ENCODE peak calls at places on chromosome 6, in nine cellular contexts. B is hepatocyte, X is astrocyte, J is HL-60, Y is A549, P is heart right ventricle, T is cardiac muscle cell, E is cardiac fibroblast, Q is left ventricle myocardium inferior. S is an unnamed sample.

GRCh38 chr6:130314271-130314670 is 51.5 kb upstream of the TMEM200A start:
- DNase-seq in B (no peak), X (no peak), J (no peak), Y (no peak), P (no peak), T (no peak), E (no peak), Q (no peak), S (no peak)

GRCh38 chr6:151317206-151317994 is 74.0 kb downstream of the ZBTB2 start:
- DNase-seq in B (peak), X (peak), J (no peak), Y (peak), P (no peak), T (peak), E (peak), Q (no peak), S (peak)

GRCh38 chr6:67369679-67370078 is 1265.4 kb upstream of the ADGRB3 start:
- DNase-seq in B (no peak), X (no peak), J (no peak), Y (no peak), P (no peak), T (no peak), E (no peak), Q (no peak), S (no peak)

GRCh38 chr6:139161169-139161568 is 26.3 kb downstream of the HECA start:
- DNase-seq in B (no peak), X (peak), J (no peak), Y (no peak), P (no peak), T (no peak), E (no peak), Q (no peak), S (no peak)

GRCh38 chr6:70663881-70664466 is 3.7 kb upstream of the SMAP1 start:
- DNase-seq in B (no peak), X (no peak), J (no peak), Y (no peak), P (peak), T (no peak), E (no peak), Q (no peak), S (no peak)

GRCh38 chr6:84074988-84075781 is 41.6 kb downstream of the MRAP2 start:
- DNase-seq in B (peak), X (no peak), J (no peak), Y (peak), P (no peak), T (no peak), E (peak), Q (no peak), S (peak)

GRCh38 chr6:112318505-112318904 is 28.6 kb upstream of the RFPL4B start:
- DNase-seq in B (no peak), X (no peak), J (no peak), Y (no peak), P (no peak), T (no peak), E (no peak), Q (no peak), S (no peak)

GRCh38 chr6:15399651-15400470 is 154.0 kb downstream of the JARID2 start:
- DNase-seq in B (peak), X (peak), J (no peak), Y (peak), P (peak), T (peak), E (peak), Q (peak), S (peak)

GRCh38 chr6:15522856-15523529 is 139.8 kb downstream of the DTNBP1 start:
- DNase-seq in B (no peak), X (no peak), J (no peak), Y (no peak), P (no peak), T (no peak), E (no peak), Q (no peak), S (no peak)

GRCh38 chr6:17580518-17581048 is 19.5 kb upstream of the FAM8A1 start:
- DNase-seq in B (no peak), X (peak), J (no peak), Y (peak), P (no peak), T (peak), E (peak), Q (peak), S (peak)

GRCh38 chr6:30720738-30721197 is 616 bp downstream of the TUBB start:
- DNase-seq in B (peak), X (no peak), J (no peak), Y (peak), P (peak), T (peak), E (peak), Q (peak), S (peak)

GRCh38 chr6:121597654-121598053 is 162.2 kb downstream of the GJA1 start:
- DNase-seq in B (no peak), X (peak), J (no peak), Y (no peak), P (no peak), T (no peak), E (no peak), Q (no peak), S (peak)

GRCh38 chr6:3407840-3408239 is 49.0 kb downstream of the SLC22A23 start:
- DNase-seq in B (no peak), X (no peak), J (no peak), Y (no peak), P (no peak), T (no peak), E (no peak), Q (no peak), S (no peak)

GRCh38 chr6:42974919-42975505 is 4.0 kb downstream of the PEX6 start:
- DNase-seq in B (no peak), X (no peak), J (no peak), Y (no peak), P (no peak), T (no peak), E (no peak), Q (no peak), S (no peak)

GRCh38 chr6:13261464-13261994 is 66.8 kb downstream of the TBC1D7 start:
- DNase-seq in B (no peak), X (no peak), J (peak), Y (no peak), P (no peak), T (no peak), E (no peak), Q (no peak), S (no peak)

GRCh38 chr6:16712931-16713484 is 48.3 kb downstream of the ATXN1 start:
- DNase-seq in B (peak), X (peak), J (peak), Y (peak), P (peak), T (no peak), E (peak), Q (peak), S (peak)

GRCh38 chr6:35650015-35650414 is 38.7 kb downstream of the FKBP5 start:
- DNase-seq in B (no peak), X (no peak), J (no peak), Y (no peak), P (no peak), T (no peak), E (no peak), Q (no peak), S (no peak)

DNA sequence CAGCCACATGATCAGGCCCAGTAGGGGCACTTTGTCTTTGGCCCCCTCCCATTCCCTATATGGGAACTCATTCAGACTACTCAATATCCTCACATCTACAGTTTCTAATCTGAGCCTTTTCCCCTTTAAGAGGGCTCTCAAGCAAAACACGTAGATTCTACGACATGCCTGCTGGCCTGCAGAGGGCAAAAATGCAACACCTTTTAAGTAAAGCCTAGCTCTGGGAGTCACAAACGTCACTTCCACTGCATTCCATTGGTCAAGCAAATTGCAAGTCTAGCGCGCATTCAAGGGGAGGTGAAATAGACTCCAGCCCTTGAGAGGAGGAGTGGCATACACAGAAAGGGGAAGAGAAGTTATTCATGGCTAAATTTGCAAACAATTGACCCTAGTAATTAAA is 70.6 kb downstream of the CDC40 start:
- DNase-seq in B (no peak), X (no peak), J (no peak), Y (peak), P (no peak), T (peak), E (no peak), Q (no peak), S (no peak)
- TF ChIP-seq CTCF in B (no peak), X (no peak), J (no peak), Y (no peak), P (no peak), T (no peak), E (no peak), Q (no peak), S (no peak)

GRCh38 chr6:75501756-75502155 is 8.2 kb upstream of the FILIP1 start:
- DNase-seq in B (no peak), X (no peak), J (no peak), Y (no peak), P (no peak), T (no peak), E (no peak), Q (no peak), S (no peak)

GRCh38 chr6:75503291-75503690 is 9.7 kb upstream of the FILIP1 start:
- DNase-seq in B (no peak), X (no peak), J (no peak), Y (no peak), P (no peak), T (no peak), E (no peak), Q (no peak), S (peak)

GRCh38 chr6:75498862-75499261 is 5.3 kb upstream of the FILIP1 start:
- DNase-seq in B (no peak), X (no peak), J (no peak), Y (peak), P (no peak), T (no peak), E (no peak), Q (no peak), S (no peak)

GRCh38 chr6:75502884-75503283 is 9.3 kb upstream of the FILIP1 start:
- DNase-seq in B (no peak), X (no peak), J (no peak), Y (no peak), P (no peak), T (no peak), E (no peak), Q (no peak), S (no peak)

GRCh38 chr6:75499640-75500039 is 6.0 kb upstream of the FILIP1 start:
- DNase-seq in B (no peak), X (no peak), J (no peak), Y (peak), P (no peak), T (no peak), E (no peak), Q (no peak), S (no peak)
- H3K4me3 ChIP-seq in B (no peak), X (no peak), J (no peak), Y (peak), P (no peak), T (no peak), E (no peak), Q (no peak), S (no peak)

GRCh38 chr6:95686272-95686671 is 108.9 kb downstream of the MANEA start:
- DNase-seq in B (no peak), X (no peak), J (no peak), Y (no peak), P (no peak), T (no peak), E (no peak), Q (no peak), S (no peak)
- TF ChIP-seq CTCF in B (no peak), X (no peak), J (no peak), Y (no peak), P (no peak), T (no peak), E (no peak), Q (no peak), S (no peak)

GRCh38 chr6:158047563-158048323 is 66.1 kb downstream of the SYNJ2 start:
- DNase-seq in B (peak), X (no peak), J (no peak), Y (no peak), P (no peak), T (no peak), E (no peak), Q (peak), S (no peak)

GRCh38 chr6:158047120-158047518 is 65.5 kb downstream of the SYNJ2 start:
- DNase-seq in B (peak), X (peak), J (no peak), Y (no peak), P (no peak), T (no peak), E (no peak), Q (peak), S (no peak)

GRCh38 chr6:158048589-158048988 is 66.9 kb downstream of the SYNJ2 start:
- DNase-seq in B (no peak), X (no peak), J (no peak), Y (no peak), P (no peak), T (no peak), E (no peak), Q (peak), S (no peak)

GRCh38 chr6:158044525-158044888 is 62.8 kb downstream of the SYNJ2 start:
- DNase-seq in B (peak), X (no peak), J (no peak), Y (no peak), P (no peak), T (no peak), E (no peak), Q (no peak), S (no peak)

GRCh38 chr6:158046201-158047119 is 64.8 kb downstream of the SYNJ2 start:
- DNase-seq in B (no peak), X (no peak), J (no peak), Y (no peak), P (no peak), T (no peak), E (no peak), Q (peak), S (no peak)
- H3K4me3 ChIP-seq in B (no peak), X (no peak), J (no peak), Y (no peak), P (no peak), T (no peak), E (no peak), Q (no peak), S (no peak)

GRCh38 chr6:20953019-20953418 is 418.8 kb downstream of the CDKAL1 start:
- DNase-seq in B (no peak), X (no peak), J (no peak), Y (no peak), P (no peak), T (no peak), E (no peak), Q (no peak), S (no peak)
- TF ChIP-seq CTCF in B (no peak), X (peak), J (no peak), Y (no peak), P (peak), T (no peak), E (no peak), Q (no peak), S (no peak)

GRCh38 chr6:90386796-90387390 is 90.2 kb upstream of the BACH2 start:
- DNase-seq in B (no peak), X (no peak), J (no peak), Y (no peak), P (peak), T (no peak), E (no peak), Q (no peak), S (no peak)
- H3K4me3 ChIP-seq in B (no peak), X (no peak), J (no peak), Y (no peak), P (no peak), T (no peak), E (no peak), Q (no peak), S (no peak)

GRCh38 chr6:135182993-135183531 is 2.0 kb downstream of the MYB start:
- DNase-seq in B (peak), X (no peak), J (no peak), Y (no peak), P (no peak), T (no peak), E (no peak), Q (no peak), S (no peak)

GRCh38 chr6:135182120-135182992 is 1.2 kb downstream of the MYB start:
- DNase-seq in B (peak), X (no peak), J (peak), Y (peak), P (no peak), T (peak), E (peak), Q (no peak), S (no peak)

GRCh38 chr6:135185483-135185882 is 4.4 kb downstream of the MYB start:
- DNase-seq in B (no peak), X (no peak), J (no peak), Y (no peak), P (no peak), T (no peak), E (no peak), Q (no peak), S (no peak)

GRCh38 chr6:135181333-135182119 is 418 bp downstream of the MYB start:
- DNase-seq in B (peak), X (no peak), J (no peak), Y (peak), P (no peak), T (no peak), E (no peak), Q (no peak), S (no peak)

DNA sequence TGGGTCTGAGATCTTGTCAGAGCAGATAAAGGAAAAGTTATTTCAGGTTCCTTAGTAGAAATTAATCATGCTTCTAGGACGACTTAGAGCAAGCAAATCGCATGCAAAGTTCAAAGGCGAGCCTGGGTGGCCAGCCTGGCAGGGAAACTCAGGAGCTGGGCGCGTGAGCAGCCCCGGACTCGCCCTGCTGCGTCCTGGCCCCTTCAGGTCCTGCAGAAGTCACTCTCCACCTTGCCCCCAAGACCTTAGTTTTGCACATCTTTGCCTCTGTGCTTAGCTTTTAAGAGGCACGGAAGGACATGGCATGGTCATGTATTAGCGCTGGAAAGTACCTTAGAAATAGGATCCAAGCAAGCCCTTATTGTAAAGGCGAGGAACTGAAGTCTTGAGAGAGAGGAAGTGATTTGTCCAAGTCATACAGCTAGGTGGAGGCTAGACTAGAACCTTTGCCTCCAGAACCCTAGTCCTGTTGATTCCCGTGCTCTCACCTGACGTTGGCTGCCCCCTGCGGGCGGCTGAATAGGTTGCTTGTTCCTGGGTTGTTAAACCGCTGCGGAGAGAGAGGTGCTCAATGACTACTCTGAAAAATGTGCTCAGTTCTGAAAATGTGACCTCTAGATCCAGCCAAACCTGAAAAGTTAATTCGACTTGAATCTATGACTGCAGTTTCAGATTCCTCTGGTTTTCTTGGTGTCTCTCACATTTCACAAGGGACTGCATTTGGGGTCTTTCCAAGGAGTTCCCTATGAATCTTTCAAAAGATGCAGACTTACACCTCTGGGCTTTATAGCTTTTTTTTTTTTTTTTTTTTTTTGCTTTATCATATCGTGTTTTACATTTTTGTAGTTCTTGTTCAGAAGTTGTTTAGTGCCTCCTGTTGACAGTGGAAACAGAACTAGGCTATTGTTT is 2.7 kb downstream of the MYB start:
- DNase-seq in B (peak), X (peak), J (peak), Y (peak), P (no peak), T (peak), E (peak), Q (no peak), S (peak)
- TF ChIP-seq CTCF in B (peak), X (peak), J (peak), Y (peak), P (peak), T (peak), E (peak), Q (peak), S (peak)

GRCh38 chr6:56756219-56756789 is 113.6 kb upstream of the DST start:
- DNase-seq in B (no peak), X (no peak), J (no peak), Y (no peak), P (no peak), T (no peak), E (no peak), Q (no peak), S (no peak)
- H3K4me3 ChIP-seq in B (no peak), X (no peak), J (no peak), Y (no peak), P (no peak), T (no peak), E (no peak), Q (no peak), S (no peak)

GRCh38 chr6:31874084-31874670 is 4.6 kb downstream of the SLC44A4 start:
- DNase-seq in B (peak), X (no peak), J (no peak), Y (no peak), P (no peak), T (no peak), E (no peak), Q (no peak), S (no peak)

GRCh38 chr6:31865205-31866118 is 2.8 kb upstream of the NEU1 start:
- DNase-seq in B (peak), X (peak), J (no peak), Y (no peak), P (no peak), T (peak), E (no peak), Q (no peak), S (no peak)

GRCh38 chr6:31874836-31875572 is 3.8 kb downstream of the SLC44A4 start:
- DNase-seq in B (no peak), X (no peak), J (no peak), Y (no peak), P (no peak), T (no peak), E (no peak), Q (no peak), S (no peak)

GRCh38 chr6:31871068-31871659 is 7.6 kb downstream of the SLC44A4 start:
- DNase-seq in B (peak), X (peak), J (no peak), Y (no peak), P (no peak), T (no peak), E (peak), Q (no peak), S (peak)

DNA sequence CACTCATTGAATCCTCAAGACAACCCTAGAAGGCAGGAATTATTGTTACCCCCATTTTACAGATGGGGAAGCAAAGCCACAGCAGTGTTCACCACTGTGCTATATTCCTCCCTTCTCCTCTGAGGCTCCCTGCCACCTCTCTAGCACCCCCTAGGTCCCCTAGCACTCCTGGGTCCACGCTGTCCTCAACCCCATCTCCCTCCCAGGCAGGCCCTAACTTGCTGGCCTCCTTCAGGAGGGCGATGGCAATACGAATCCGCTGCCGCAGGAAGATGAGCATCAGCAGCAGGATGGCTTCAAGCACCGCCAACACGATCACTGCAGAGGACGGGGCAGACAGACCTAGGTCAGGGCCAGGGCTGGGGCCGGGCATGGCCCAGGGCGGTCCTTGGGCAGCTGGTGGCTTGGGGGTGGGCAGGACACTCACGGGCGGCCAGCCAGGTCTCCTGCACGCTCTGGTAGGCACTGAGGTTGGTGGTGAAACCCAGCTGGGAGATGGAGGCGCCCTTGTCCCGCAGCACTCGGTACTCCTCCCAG is 7.8 kb upstream of the NEU1 start:
- DNase-seq in B (peak), X (no peak), J (no peak), Y (no peak), P (no peak), T (no peak), E (no peak), Q (no peak), S (no peak)
- TF ChIP-seq CTCF in B (no peak), X (no peak), J (peak), Y (no peak), P (no peak), T (no peak), E (no peak), Q (no peak), S (no peak)

GRCh38 chr6:41561386-41561785 is 15.2 kb downstream of the FOXP4 start:
- DNase-seq in B (no peak), X (no peak), J (no peak), Y (no peak), P (no peak), T (no peak), E (no peak), Q (no peak), S (no peak)
- H3K4me3 ChIP-seq in B (no peak), X (no peak), J (no peak), Y (no peak), P (peak), T (no peak), E (no peak), Q (peak), S (no peak)

S was measured in fibroblast of pulmonary artery.